ENCODE peak calls at places on chromosome 14, in nine cellular contexts. W, X, Z, F, V, Y, O, H and G are unnamed samples.

GRCh38 chr14:41586237-41586636 is 20.4 kb upstream of the LRFN5 start:
- DNase-seq in X (no peak), W (no peak), F (no peak), H (no peak), V (no peak), O (no peak), Y (no peak), Z (no peak), G (no peak)

GRCh38 chr14:68979722-68980552 is 835 bp upstream of the ACTN1 start:
- DNase-seq in H (peak), X (peak), W (no peak), Z (no peak), Y (no peak), O (peak), F (no peak), V (no peak), G (no peak)

GRCh38 chr14:71582705-71583104 is 349.5 kb upstream of the RGS6 start:
- DNase-seq in Y (no peak), W (no peak), F (no peak), O (no peak), X (peak), V (no peak), Z (no peak), H (no peak), G (no peak)

GRCh38 chr14:100554696-100555320 is 32.4 kb downstream of the BEGAIN start:
- DNase-seq in W (no peak), V (no peak), X (no peak), F (no peak), Y (no peak), Z (no peak), H (no peak), O (no peak), G (no peak)

GRCh38 chr14:53744846-53745245 is 211.8 kb downstream of the BMP4 start:
- DNase-seq in Z (no peak), H (no peak), V (no peak), W (no peak), Y (no peak), F (no peak), O (no peak), X (no peak), G (no peak)

GRCh38 chr14:96059519-96060135 is 20.5 kb downstream of the C14orf132 start:
- DNase-seq in Y (no peak), F (no peak), Z (no peak), H (no peak), O (no peak), V (no peak), X (no peak), W (no peak), G (no peak)

GRCh38 chr14:32330356-32331226 is 1.5 kb downstream of the AKAP6 start:
- DNase-seq in H (no peak), F (no peak), O (no peak), Z (no peak), W (no peak), X (no peak), Y (no peak), V (no peak), G (no peak)

GRCh38 chr14:74867673-74868072 is 8.3 kb downstream of the PROX2 start:
- DNase-seq in V (no peak), O (peak), W (peak), X (no peak), Y (peak), F (no peak), H (no peak), Z (peak), G (no peak)

GRCh38 chr14:51219473-51220448 is 20.3 kb upstream of the TMX1 start:
- DNase-seq in Z (no peak), W (no peak), V (no peak), H (no peak), F (no peak), Y (no peak), X (peak), O (peak), G (no peak)

GRCh38 chr14:34029921-34030334 is 79.1 kb upstream of the EGLN3 start:
- DNase-seq in Y (no peak), F (peak), W (no peak), Z (no peak), X (peak), V (no peak), H (no peak), O (no peak), G (no peak)

GRCh38 chr14:68741839-68742470 is 50.9 kb downstream of the ZFP36L1 start:
- DNase-seq in V (no peak), W (no peak), Y (peak), X (no peak), H (no peak), Z (no peak), F (no peak), O (no peak), G (no peak)

GRCh38 chr14:51691176-51691575 is 39.5 kb downstream of the FRMD6 start:
- DNase-seq in W (no peak), V (no peak), O (no peak), H (no peak), X (no peak), F (no peak), Z (no peak), Y (no peak), G (no peak)

GRCh38 chr14:100159107-100159864 is at the start of gene DEGS2:
- DNase-seq in H (no peak), V (no peak), F (no peak), Y (no peak), O (peak), W (no peak), X (no peak), Z (peak), G (no peak)

GRCh38 chr14:30994681-30995620 is 30.5 kb upstream of the AP4S1 start:
- DNase-seq in V (no peak), H (no peak), W (no peak), X (no peak), Y (no peak), Z (no peak), O (no peak), F (no peak), G (no peak)

GRCh38 chr14:25833341-25834121 is 764.3 kb downstream of the NOVA1 start:
- DNase-seq in Z (no peak), Y (peak), H (no peak), X (no peak), V (no peak), W (peak), F (peak), O (peak), G (no peak)

GRCh38 chr14:29629839-29630238 is 297.8 kb downstream of the PRKD1 start:
- DNase-seq in V (no peak), H (no peak), O (no peak), W (no peak), Y (no peak), F (no peak), Z (no peak), X (no peak), G (no peak)

GRCh38 chr14:22088614-22089359 is 415.2 kb upstream of the OR4E1 start:
- DNase-seq in F (peak), H (no peak), W (no peak), V (no peak), X (peak), O (no peak), Z (no peak), Y (no peak), G (no peak)

GRCh38 chr14:36070056-36071043 is 106.2 kb downstream of the PTCSC3 start:
- DNase-seq in O (peak), V (peak), F (peak), Y (peak), W (peak), Z (no peak), H (no peak), X (peak), G (no peak)

GRCh38 chr14:56891226-56891625 is 80.9 kb upstream of the OTX2 start:
- DNase-seq in F (peak), Y (no peak), O (no peak), V (no peak), Z (no peak), W (no peak), X (no peak), H (no peak), G (no peak)

GRCh38 chr14:50997712-50998111 is 53.4 kb upstream of the PYGL start:
- DNase-seq in F (no peak), X (no peak), O (no peak), Z (no peak), V (no peak), H (no peak), W (no peak), Y (no peak), G (no peak)

GRCh38 chr14:21326972-21327371 is 47.1 kb downstream of the RPGRIP1 start:
- DNase-seq in X (no peak), V (no peak), Z (no peak), F (no peak), H (no peak), O (no peak), W (no peak), Y (no peak), G (no peak)

GRCh38 chr14:103558071-103558882 is 4.2 kb downstream of the BAG5 start:
- DNase-seq in X (peak), Y (no peak), H (no peak), V (no peak), Z (no peak), F (no peak), W (no peak), O (no peak), G (peak)

GRCh38 chr14:103361868-103362267 is 23.3 kb upstream of the MARK3 start:
- DNase-seq in O (no peak), V (no peak), H (no peak), W (no peak), X (peak), F (peak), Z (no peak), Y (no peak), G (no peak)

GRCh38 chr14:63899953-63900352 is 47.1 kb downstream of the SYNE2 start:
- DNase-seq in F (no peak), Z (no peak), X (no peak), Y (no peak), H (no peak), W (no peak), O (no peak), V (no peak), G (no peak)

GRCh38 chr14:105495990-105496830 is 5.2 kb downstream of the TEDC1 start:
- DNase-seq in V (no peak), O (no peak), F (no peak), Z (no peak), W (no peak), H (no peak), X (no peak), Y (no peak), G (no peak)

GRCh38 chr14:22002860-22003284 is 329.3 kb upstream of the OR4E1 start:
- DNase-seq in X (peak), V (no peak), Z (peak), Y (no peak), W (no peak), H (no peak), O (no peak), F (no peak), G (no peak)

GRCh38 chr14:97298331-97298730 is 501.1 kb downstream of the VRK1 start:
- DNase-seq in F (no peak), X (peak), Y (no peak), O (no peak), V (no peak), Z (no peak), W (no peak), H (no peak), G (no peak)

GRCh38 chr14:93912785-93913184 is 14.4 kb upstream of the FAM181A start:
- DNase-seq in F (no peak), H (no peak), W (no peak), Z (no peak), O (no peak), V (no peak), X (no peak), Y (no peak), G (no peak)

GRCh38 chr14:69079188-69079742 is 73.7 kb downstream of the DCAF5 start:
- DNase-seq in X (peak), Z (no peak), O (no peak), V (no peak), H (no peak), W (no peak), Y (no peak), F (peak), G (no peak)

GRCh38 chr14:100873083-100873482 is 30.4 kb downstream of the RTL1 start:
- DNase-seq in W (no peak), X (no peak), Z (no peak), O (no peak), F (no peak), H (no peak), Y (no peak), V (no peak), G (no peak)

GRCh38 chr14:30227871-30228270 is 300.2 kb upstream of the PRKD1 start:
- DNase-seq in Z (no peak), V (no peak), X (peak), O (no peak), H (peak), F (peak), Y (no peak), W (no peak), G (no peak)

GRCh38 chr14:63398952-63399351 is 80.2 kb upstream of the GPHB5 start:
- DNase-seq in W (no peak), Z (no peak), F (no peak), H (no peak), X (no peak), Y (no peak), V (no peak), O (no peak), G (no peak)

GRCh38 chr14:105168093-105168420 is 519 bp downstream of the JAG2 start:
- DNase-seq in F (no peak), H (no peak), O (no peak), Y (no peak), X (no peak), V (no peak), W (no peak), Z (no peak), G (no peak)

GRCh38 chr14:69154779-69155178 is 1.9 kb upstream of the DCAF5 start:
- DNase-seq in H (peak), O (peak), F (peak), Y (no peak), X (peak), Z (no peak), W (no peak), V (no peak), G (no peak)

GRCh38 chr14:104588066-104588857 is 8.7 kb downstream of the C14orf180 start:
- DNase-seq in W (no peak), F (no peak), V (no peak), X (no peak), Z (no peak), O (no peak), H (no peak), Y (no peak), G (no peak)